ENCODE peak calls at places on chromosome 1, in five cellular contexts. Z is adrenal gland, H is thyroid gland, Y is sigmoid colon, R is lower leg skin. B is an unnamed sample.

GRCh38 chr1:86773331-86774288 is 69.2 kb downstream of the SH3GLB1 start:
- DNase-seq in Z (no peak), H (no peak), Y (no peak), R (no peak), B (no peak)

GRCh38 chr1:74583365-74583764 is 71.0 kb upstream of the LRRC53 start:
- DNase-seq in Z (no peak), H (no peak), Y (no peak), R (no peak), B (no peak)

GRCh38 chr1:93171549-93172050 is 8.6 kb downstream of the TMED5 start:
- DNase-seq in Z (no peak), H (no peak), Y (no peak), R (no peak), B (no peak)

GRCh38 chr1:56576880-56577858 is 2.2 kb downstream of the PLPP3 start:
- DNase-seq in Z (no peak), H (peak; percentile 42), Y (no peak), R (no peak), B (no peak)

GRCh38 chr1:113557176-113557575 is 166.9 kb downstream of the MAGI3 start:
- DNase-seq in Z (no peak), H (no peak), Y (no peak), R (no peak), B (no peak)

GRCh38 chr1:1246601-1247340 is at the start of gene C1QTNF12:
- DNase-seq in Z (no peak), H (no peak), Y (no peak), R (no peak), B (no peak)

GRCh38 chr1:77540501-77541161 is 141.8 kb downstream of the ZZZ3 start:
- DNase-seq in Z (no peak), H (no peak), Y (no peak), R (no peak), B (no peak)

GRCh38 chr1:118928739-118929554 is 59.2 kb downstream of the TBX15 start:
- DNase-seq in Z (no peak), H (no peak), Y (no peak), R (no peak), B (no peak)

GRCh38 chr1:230749635-230750034 is 2.4 kb downstream of the CAPN9 start:
- DNase-seq in Z (no peak), H (no peak), Y (no peak), R (no peak), B (no peak)

GRCh38 chr1:101006553-101006952 is 19.0 kb downstream of the DPH5 start:
- DNase-seq in Z (no peak), H (no peak), Y (no peak), R (no peak), B (no peak)

GRCh38 chr1:162397039-162397448 is 14.9 kb downstream of the SH2D1B start:
- DNase-seq in Z (no peak), H (no peak), Y (no peak), R (peak; percentile 61), B (no peak)

GRCh38 chr1:244056602-244057001 is 5.5 kb downstream of the ZBTB18 start:
- DNase-seq in Z (no peak), H (no peak), Y (no peak), R (no peak), B (no peak)

GRCh38 chr1:205226868-205227583 is 720 bp upstream of the TMCC2 start:
- DNase-seq in Z (no peak), H (peak; percentile 78), Y (no peak), R (peak; percentile 54), B (peak; percentile 77)

GRCh38 chr1:220908757-220909156 is 29.5 kb downstream of the HLX start:
- DNase-seq in Z (no peak), H (no peak), Y (no peak), R (no peak), B (peak; percentile 21)

GRCh38 chr1:17867470-17867869 is 112.3 kb downstream of the ACTL8 start:
- DNase-seq in Z (no peak), H (no peak), Y (no peak), R (no peak), B (no peak)

GRCh38 chr1:245991266-245991665 is 515.8 kb downstream of the SMYD3 start:
- DNase-seq in Z (no peak), H (no peak), Y (no peak), R (no peak), B (no peak)

GRCh38 chr1:230458509-230458908 is 32.4 kb upstream of the PGBD5 start:
- DNase-seq in Z (no peak), H (no peak), Y (no peak), R (no peak), B (no peak)

GRCh38 chr1:1185101-1185765 is 11.6 kb downstream of the TTLL10 start:
- DNase-seq in Z (no peak), H (no peak), Y (no peak), R (no peak), B (no peak)

GRCh38 chr1:235018720-235019444 is 109.8 kb downstream of the TOMM20 start:
- DNase-seq in Z (peak; percentile 31), H (no peak), Y (peak; percentile 14), R (no peak), B (no peak)

GRCh38 chr1:239706245-239706892 is 320.0 kb downstream of the CHRM3 start:
- DNase-seq in Z (no peak), H (no peak), Y (no peak), R (no peak), B (no peak)

GRCh38 chr1:160726498-160727391 is 12.3 kb upstream of the SLAMF7 start:
- DNase-seq in Z (peak; percentile 77), H (peak; percentile 48), Y (no peak), R (no peak), B (no peak)

GRCh38 chr1:38340409-38340808 is 293.8 kb upstream of the POU3F1 start:
- DNase-seq in Z (no peak), H (no peak), Y (no peak), R (peak; percentile 37), B (no peak)

GRCh38 chr1:234532511-234532922 is 53.5 kb upstream of the TARBP1 start:
- DNase-seq in Z (no peak), H (no peak), Y (peak; percentile 86), R (peak; percentile 91), B (no peak)

GRCh38 chr1:20199410-20199809 is 13.1 kb upstream of the PLA2G2C start:
- DNase-seq in Z (no peak), H (no peak), Y (no peak), R (no peak), B (no peak)

GRCh38 chr1:231159963-231160761 is 1.7 kb upstream of the TRIM67 start:
- DNase-seq in Z (no peak), H (no peak), Y (no peak), R (no peak), B (peak; percentile 72)

GRCh38 chr1:93907718-93908117 is 1.5 kb downstream of the GCLM start:
- DNase-seq in Z (no peak), H (peak; percentile 94), Y (no peak), R (no peak), B (no peak)

GRCh38 chr1:117105003-117105402 is 16.5 kb downstream of the TRIM45 start:
- DNase-seq in Z (no peak), H (no peak), Y (no peak), R (no peak), B (no peak)

GRCh38 chr1:6103854-6104530 is 58.3 kb downstream of the KCNAB2 start:
- DNase-seq in Z (no peak), H (no peak), Y (peak; percentile 54), R (no peak), B (no peak)

GRCh38 chr1:237029240-237029639 is 12.7 kb upstream of the RYR2 start:
- DNase-seq in Z (no peak), H (no peak), Y (no peak), R (no peak), B (no peak)

GRCh38 chr1:203547147-203547546 is 53.2 kb downstream of the OPTC start:
- DNase-seq in Z (no peak), H (no peak), Y (no peak), R (no peak), B (no peak)
- H3K4me3 ChIP-seq in Z (no peak overlapping the region), H (no peak overlapping the region), Y (no peak overlapping the region), R (no peak overlapping the region), B (no peak overlapping the region)

DNA sequence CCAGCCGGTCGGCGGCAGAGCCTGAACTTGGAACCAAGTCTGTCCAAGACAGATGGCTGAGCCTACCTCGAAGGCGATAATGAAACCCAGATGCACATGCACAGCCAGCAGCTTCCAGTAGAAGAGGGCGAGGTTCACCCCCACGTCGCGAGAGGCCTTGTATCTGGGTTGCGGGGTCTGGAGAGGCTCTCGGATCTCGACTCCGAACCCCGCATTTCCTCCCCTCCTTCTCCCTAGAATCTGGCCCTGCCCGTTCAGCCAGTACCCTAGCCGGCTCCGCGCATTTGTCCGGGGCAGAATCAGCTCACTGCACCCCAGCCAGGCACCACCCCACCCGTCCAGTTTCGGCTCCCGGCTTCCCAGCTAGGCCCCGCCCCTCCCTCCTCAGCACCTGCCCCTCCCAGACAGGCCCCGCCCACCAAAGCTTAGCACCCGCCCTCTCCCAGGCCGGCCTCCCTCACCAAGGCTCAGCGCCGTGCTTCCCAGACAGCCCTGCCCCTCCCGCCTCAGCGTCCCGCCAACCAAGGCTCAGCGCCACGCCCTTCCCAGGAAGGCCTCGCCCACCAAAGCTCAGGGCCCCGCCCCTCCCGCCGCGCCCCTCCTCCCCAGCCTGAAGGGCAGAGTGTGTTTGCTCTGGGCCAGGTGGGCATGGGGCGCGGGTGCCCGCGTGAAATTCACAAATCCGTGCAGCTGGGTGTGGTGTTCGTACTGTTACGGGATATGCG is 4.8 kb upstream of the ARHGEF19 start:
- DNase-seq in Z (peak; percentile 98), H (peak; percentile 99), Y (peak; percentile 99), R (peak; percentile 100), B (peak; percentile 99)
- TF ChIP-seq POLR2A in Z (peak; percentile 69), H (no peak), Y (peak; percentile 63), R (no peak), B (no peak)

DNA sequence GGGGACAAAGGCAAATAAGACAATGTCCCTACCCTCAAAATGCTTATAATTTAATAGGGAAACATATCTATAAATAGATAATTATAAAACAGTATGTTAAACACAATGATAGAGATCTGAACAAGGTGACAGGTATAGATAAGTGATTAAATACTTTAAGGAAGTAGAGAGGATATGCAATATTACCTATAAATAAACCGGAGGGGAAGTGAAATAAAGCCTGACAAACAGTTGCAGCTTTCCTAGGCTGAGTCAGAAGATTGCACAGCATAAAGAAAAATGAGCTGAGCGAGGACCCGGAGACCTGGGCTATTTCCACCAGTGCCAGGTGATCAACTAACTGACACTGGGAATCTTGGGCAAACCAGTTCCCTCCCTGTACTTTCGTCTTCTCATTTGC is 11.5 kb upstream of the PSRC1 start:
- DNase-seq in Z (no peak), H (no peak), Y (no peak), R (no peak), B (no peak)
- H3K4me3 ChIP-seq in Z (no peak overlapping the region), H (no peak overlapping the region), Y (no peak overlapping the region), R (no peak overlapping the region), B (no peak overlapping the region)

GRCh38 chr1:148386617-148387016 is 96.5 kb downstream of the PPIAL4G start:
- DNase-seq in Z (no peak), H (no peak), Y (no peak), R (no peak), B (no peak)
- TF ChIP-seq POLR2A in Z (no peak), H (no peak), Y (no peak), R (no peak), B (no peak)